ENCODE peak calls at places on chromosomes 6 and 20, in eight cellular contexts. One of them, this sample, is unnamed.

GRCh38 chr20:45547206-45547770 is at the start of gene EPPIN:
- DNase-seq in Ammon's horn: no peak
- DNase-seq in body of pancreas: no peak
- DNase-seq in EH: no peak
- DNase-seq in activated T-cell treated with anti-CD3 and anti-CD28 coated beads for 4 hours: no peak
- DNase-seq in NCI-H510A: no peak
- DNase-seq in choroid plexus epithelial cell: no peak
- DNase-seq in dorsolateral prefrontal cortex: no peak
- DNase-seq in this sample: no peak

GRCh38 chr6:38279945-38280588 is 359.7 kb downstream of the BTBD9 start:
- DNase-seq in Ammon's horn: no peak
- DNase-seq in body of pancreas: no peak
- DNase-seq in EH: peak; percentile 31
- DNase-seq in activated T-cell treated with anti-CD3 and anti-CD28 coated beads for 4 hours: no peak
- DNase-seq in NCI-H510A: no peak
- DNase-seq in choroid plexus epithelial cell: no peak
- DNase-seq in dorsolateral prefrontal cortex: no peak
- DNase-seq in this sample: no peak

GRCh38 chr6:137589067-137589848 is 95.1 kb upstream of the OLIG3 start:
- DNase-seq in Ammon's horn: no peak
- DNase-seq in body of pancreas: peak; percentile 31
- DNase-seq in EH: peak; percentile 47
- DNase-seq in activated T-cell treated with anti-CD3 and anti-CD28 coated beads for 4 hours: peak; percentile 14
- DNase-seq in NCI-H510A: no peak
- DNase-seq in choroid plexus epithelial cell: peak; percentile 73
- DNase-seq in dorsolateral prefrontal cortex: no peak
- DNase-seq in this sample: no peak

GRCh38 chr6:14058735-14059134 is 58.8 kb upstream of the CD83 start:
- DNase-seq in Ammon's horn: no peak
- DNase-seq in body of pancreas: no peak
- DNase-seq in EH: no peak
- DNase-seq in activated T-cell treated with anti-CD3 and anti-CD28 coated beads for 4 hours: no peak
- DNase-seq in NCI-H510A: no peak
- DNase-seq in choroid plexus epithelial cell: no peak
- DNase-seq in dorsolateral prefrontal cortex: no peak
- DNase-seq in this sample: no peak

GRCh38 chr6:131949909-131950766 is 1.0 kb downstream of the CCN2 start:
- DNase-seq in Ammon's horn: peak; percentile 77
- DNase-seq in body of pancreas: peak; percentile 83
- DNase-seq in EH: peak; percentile 89
- DNase-seq in activated T-cell treated with anti-CD3 and anti-CD28 coated beads for 4 hours: no peak
- DNase-seq in NCI-H510A: no peak
- DNase-seq in choroid plexus epithelial cell: peak; percentile 97
- DNase-seq in dorsolateral prefrontal cortex: peak; percentile 60
- DNase-seq in this sample: peak; percentile 42

GRCh38 chr6:139262519-139263300 is 29.1 kb downstream of the TXLNB start:
- DNase-seq in Ammon's horn: no peak
- DNase-seq in body of pancreas: no peak
- DNase-seq in EH: no peak
- DNase-seq in activated T-cell treated with anti-CD3 and anti-CD28 coated beads for 4 hours: no peak
- DNase-seq in NCI-H510A: no peak
- DNase-seq in choroid plexus epithelial cell: no peak
- DNase-seq in dorsolateral prefrontal cortex: no peak
- DNase-seq in this sample: no peak

GRCh38 chr20:20215976-20216727 is 151.8 kb upstream of the INSM1 start:
- DNase-seq in Ammon's horn: no peak
- DNase-seq in body of pancreas: peak; percentile 13
- DNase-seq in EH: no peak
- DNase-seq in activated T-cell treated with anti-CD3 and anti-CD28 coated beads for 4 hours: no peak
- DNase-seq in NCI-H510A: peak; percentile 65
- DNase-seq in choroid plexus epithelial cell: no peak
- DNase-seq in dorsolateral prefrontal cortex: no peak
- DNase-seq in this sample: no peak

GRCh38 chr20:1707588-1708449 is 50.2 kb upstream of the SIRPG start:
- DNase-seq in Ammon's horn: no peak
- DNase-seq in body of pancreas: no peak
- DNase-seq in EH: no peak
- DNase-seq in activated T-cell treated with anti-CD3 and anti-CD28 coated beads for 4 hours: no peak
- DNase-seq in NCI-H510A: no peak
- DNase-seq in choroid plexus epithelial cell: no peak
- DNase-seq in dorsolateral prefrontal cortex: no peak
- DNase-seq in this sample: no peak

GRCh38 chr6:43942616-43943015 is 172.6 kb downstream of the VEGFA start:
- DNase-seq in Ammon's horn: no peak
- DNase-seq in body of pancreas: no peak
- DNase-seq in EH: no peak
- DNase-seq in activated T-cell treated with anti-CD3 and anti-CD28 coated beads for 4 hours: no peak
- DNase-seq in NCI-H510A: no peak
- DNase-seq in choroid plexus epithelial cell: no peak
- DNase-seq in dorsolateral prefrontal cortex: no peak
- DNase-seq in this sample: no peak

GRCh38 chr6:27854421-27854820 is 57.8 kb downstream of the OR2B2 start:
- DNase-seq in Ammon's horn: no peak
- DNase-seq in body of pancreas: no peak
- DNase-seq in EH: no peak
- DNase-seq in activated T-cell treated with anti-CD3 and anti-CD28 coated beads for 4 hours: no peak
- DNase-seq in NCI-H510A: no peak
- DNase-seq in choroid plexus epithelial cell: no peak
- DNase-seq in dorsolateral prefrontal cortex: no peak
- DNase-seq in this sample: no peak

GRCh38 chr20:16968099-16968498 is 219.9 kb downstream of the OTOR start:
- DNase-seq in Ammon's horn: no peak
- DNase-seq in body of pancreas: no peak
- DNase-seq in EH: no peak
- DNase-seq in activated T-cell treated with anti-CD3 and anti-CD28 coated beads for 4 hours: no peak
- DNase-seq in NCI-H510A: no peak
- DNase-seq in choroid plexus epithelial cell: no peak
- DNase-seq in dorsolateral prefrontal cortex: no peak
- DNase-seq in this sample: no peak

GRCh38 chr6:167399599-167399998 is 74.7 kb downstream of the TTLL2 start:
- DNase-seq in Ammon's horn: no peak
- DNase-seq in body of pancreas: no peak
- DNase-seq in EH: no peak
- DNase-seq in activated T-cell treated with anti-CD3 and anti-CD28 coated beads for 4 hours: no peak
- DNase-seq in NCI-H510A: no peak
- DNase-seq in choroid plexus epithelial cell: no peak
- DNase-seq in dorsolateral prefrontal cortex: no peak
- DNase-seq in this sample: no peak

GRCh38 chr20:32050324-32050723 is 1.7 kb upstream of the HCK start:
- DNase-seq in Ammon's horn: no peak
- DNase-seq in body of pancreas: no peak
- DNase-seq in EH: no peak
- DNase-seq in activated T-cell treated with anti-CD3 and anti-CD28 coated beads for 4 hours: no peak
- DNase-seq in NCI-H510A: no peak
- DNase-seq in choroid plexus epithelial cell: no peak
- DNase-seq in dorsolateral prefrontal cortex: no peak
- DNase-seq in this sample: no peak

GRCh38 chr20:32183947-32184635 is 23.5 kb downstream of the PLAGL2 start:
- DNase-seq in Ammon's horn: no peak
- DNase-seq in body of pancreas: no peak
- DNase-seq in EH: no peak
- DNase-seq in activated T-cell treated with anti-CD3 and anti-CD28 coated beads for 4 hours: no peak
- DNase-seq in NCI-H510A: no peak
- DNase-seq in choroid plexus epithelial cell: no peak
- DNase-seq in dorsolateral prefrontal cortex: no peak
- DNase-seq in this sample: no peak

GRCh38 chr6:89007209-89008001 is 44.0 kb upstream of the RNGTT start:
- DNase-seq in Ammon's horn: no peak
- DNase-seq in body of pancreas: no peak
- DNase-seq in EH: peak; percentile 7
- DNase-seq in activated T-cell treated with anti-CD3 and anti-CD28 coated beads for 4 hours: no peak
- DNase-seq in NCI-H510A: no peak
- DNase-seq in choroid plexus epithelial cell: peak; percentile 41
- DNase-seq in dorsolateral prefrontal cortex: no peak
- DNase-seq in this sample: no peak

GRCh38 chr20:49179368-49180277 is 8.5 kb downstream of the STAU1 start:
- DNase-seq in Ammon's horn: no peak
- DNase-seq in body of pancreas: no peak
- DNase-seq in EH: no peak
- DNase-seq in activated T-cell treated with anti-CD3 and anti-CD28 coated beads for 4 hours: no peak
- DNase-seq in NCI-H510A: no peak
- DNase-seq in choroid plexus epithelial cell: no peak
- DNase-seq in dorsolateral prefrontal cortex: no peak
- DNase-seq in this sample: no peak

GRCh38 chr6:89887452-89888137 is 6.7 kb upstream of the GJA10 start:
- DNase-seq in Ammon's horn: no peak
- DNase-seq in body of pancreas: no peak
- DNase-seq in EH: no peak
- DNase-seq in activated T-cell treated with anti-CD3 and anti-CD28 coated beads for 4 hours: no peak
- DNase-seq in NCI-H510A: no peak
- DNase-seq in choroid plexus epithelial cell: peak; percentile 22
- DNase-seq in dorsolateral prefrontal cortex: no peak
- DNase-seq in this sample: no peak

GRCh38 chr6:170175644-170176620 is 114.9 kb downstream of the DLL1 start:
- DNase-seq in Ammon's horn: no peak
- DNase-seq in body of pancreas: peak; percentile 1
- DNase-seq in EH: no peak
- DNase-seq in activated T-cell treated with anti-CD3 and anti-CD28 coated beads for 4 hours: no peak
- DNase-seq in NCI-H510A: no peak
- DNase-seq in choroid plexus epithelial cell: no peak
- DNase-seq in dorsolateral prefrontal cortex: no peak
- DNase-seq in this sample: no peak

GRCh38 chr6:107819217-107819616 is 4.9 kb downstream of the SCML4 start:
- DNase-seq in Ammon's horn: no peak
- DNase-seq in body of pancreas: no peak
- DNase-seq in EH: no peak
- DNase-seq in activated T-cell treated with anti-CD3 and anti-CD28 coated beads for 4 hours: peak; percentile 30
- DNase-seq in NCI-H510A: no peak
- DNase-seq in choroid plexus epithelial cell: no peak
- DNase-seq in dorsolateral prefrontal cortex: no peak
- DNase-seq in this sample: no peak